ENCODE peak calls at places on chromosome 21, in four cellular contexts. U is upper lobe of right lung, F is small intestine, Z is IMR-90. I is an unnamed sample. For H3K9me3 and H3K4me1, the result is how much of the 10 kb centered on the place peaks cover.

GRCh38 chr21:39388038-39388810 is 39.3 kb upstream of the HMGN1 start:
- DNase-seq in U (peak), F (peak), Z (peak), I (peak)

GRCh38 chr21:8993284-8993942 is 1528.0 kb upstream of the TPTE start:
- DNase-seq in U (no peak), F (no peak), Z (no peak), I (no peak)

GRCh38 chr21:30924171-30924680 is 42.8 kb upstream of the KRTAP11-1 start:
- DNase-seq in U (no peak), F (no peak), Z (no peak), I (no peak)

GRCh38 chr21:28247454-28248020 is 745.1 kb downstream of the LTN1 start:
- DNase-seq in U (no peak), F (no peak), Z (no peak), I (no peak)

GRCh38 chr21:31741116-31741515 is 9.2 kb upstream of the SCAF4 start:
- DNase-seq in U (no peak), F (no peak), Z (no peak), I (no peak)

GRCh38 chr21:46425061-46425460 is 33.6 kb upstream of the DIP2A start:
- DNase-seq in U (no peak), F (no peak), Z (no peak), I (no peak)

GRCh38 chr21:29238052-29238966 is 60.4 kb upstream of the BACH1 start:
- DNase-seq in U (no peak), F (no peak), Z (peak), I (no peak)

GRCh38 chr21:43573921-43574320 is 85.4 kb downstream of the HSF2BP start:
- DNase-seq in U (no peak), F (no peak), Z (no peak), I (no peak)

GRCh38 chr21:33844104-33844889 is 71.3 kb downstream of the ATP5PO start:
- DNase-seq in U (no peak), F (no peak), Z (no peak), I (peak)

GRCh38 chr21:33402011-33402979 is 918 bp upstream of the IFNGR2 start:
- DNase-seq in U (peak), F (no peak), Z (peak), I (peak)

GRCh38 chr21:33259428-33259827 is 6.7 kb upstream of the IL10RB start:
- DNase-seq in U (no peak), F (no peak), Z (peak), I (no peak)

GRCh38 chr21:37176716-37177115 is 90.4 kb downstream of the VPS26C start:
- DNase-seq in U (no peak), F (no peak), Z (no peak), I (peak)

GRCh38 chr21:40553781-40554180 is 293.2 kb downstream of the DSCAM start:
- DNase-seq in U (no peak), F (no peak), Z (no peak), I (no peak)

GRCh38 chr21:40555129-40555528 is 291.8 kb downstream of the DSCAM start:
- DNase-seq in U (no peak), F (no peak), Z (no peak), I (no peak)

GRCh38 chr21:40556442-40556968 is 290.5 kb downstream of the DSCAM start:
- DNase-seq in U (no peak), F (no peak), Z (no peak), I (no peak)
- H3K9me3 ChIP-seq in U (under half), F (under half), Z (under half), I (under half)

GRCh38 chr21:44917446-44918106 is 3.1 kb downstream of the ITGB2 start:
- DNase-seq in U (no peak), F (no peak), Z (no peak), I (no peak)

GRCh38 chr21:44918581-44919033 is 2.1 kb downstream of the ITGB2 start:
- DNase-seq in U (peak), F (no peak), Z (no peak), I (no peak)

GRCh38 chr21:44919111-44919912 is 1.4 kb downstream of the ITGB2 start:
- DNase-seq in U (peak), F (no peak), Z (no peak), I (no peak)

GRCh38 chr21:44916965-44917364 is 3.7 kb downstream of the ITGB2 start:
- DNase-seq in U (no peak), F (no peak), Z (no peak), I (no peak)

DNA sequence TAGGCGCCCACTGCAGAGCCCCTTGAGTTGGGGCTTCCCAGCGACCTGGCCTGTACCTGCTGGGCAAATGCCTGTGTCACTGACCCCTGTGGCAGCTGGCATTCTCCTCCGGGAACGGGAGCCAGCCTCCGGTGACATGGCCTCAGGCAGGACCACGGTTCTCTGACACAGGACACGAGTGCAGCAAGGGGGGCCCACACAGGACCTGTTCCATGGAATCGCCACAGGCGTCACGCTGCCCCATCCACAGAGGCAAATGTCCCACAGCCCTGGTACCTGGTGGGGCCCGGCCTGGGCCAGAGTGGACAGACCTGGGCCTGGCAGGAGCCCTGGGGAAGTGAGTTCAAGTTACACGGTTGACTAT is 2.6 kb downstream of the ITGB2 start:
- DNase-seq in U (no peak), F (no peak), Z (no peak), I (no peak)
- H3K4me1 ChIP-seq in U (under half), F (under half), Z (under half), I (under half)

GRCh38 chr21:35226302-35226701 is 177.2 kb upstream of the RUNX1 start:
- DNase-seq in U (no peak), F (no peak), Z (peak), I (no peak)

GRCh38 chr21:35223480-35224156 is 174.5 kb upstream of the RUNX1 start:
- DNase-seq in U (no peak), F (no peak), Z (no peak), I (no peak)

GRCh38 chr21:35226960-35227741 is 178.0 kb upstream of the RUNX1 start:
- DNase-seq in U (no peak), F (peak), Z (no peak), I (no peak)

GRCh38 chr21:35227774-35228173 is 178.7 kb upstream of the RUNX1 start:
- DNase-seq in U (no peak), F (no peak), Z (no peak), I (no peak)

GRCh38 chr21:35225573-35225972 is 176.5 kb upstream of the RUNX1 start:
- DNase-seq in U (no peak), F (no peak), Z (no peak), I (no peak)
- H3K27ac ChIP-seq in U (no peak), F (no peak), Z (no peak), I (no peak)

GRCh38 chr21:27173052-27173451 is 206.2 kb upstream of the ADAMTS5 start:
- DNase-seq in U (no peak), F (no peak), Z (no peak), I (no peak)

GRCh38 chr21:27168084-27168483 is 201.2 kb upstream of the ADAMTS5 start:
- DNase-seq in U (no peak), F (no peak), Z (peak), I (no peak)

DNA sequence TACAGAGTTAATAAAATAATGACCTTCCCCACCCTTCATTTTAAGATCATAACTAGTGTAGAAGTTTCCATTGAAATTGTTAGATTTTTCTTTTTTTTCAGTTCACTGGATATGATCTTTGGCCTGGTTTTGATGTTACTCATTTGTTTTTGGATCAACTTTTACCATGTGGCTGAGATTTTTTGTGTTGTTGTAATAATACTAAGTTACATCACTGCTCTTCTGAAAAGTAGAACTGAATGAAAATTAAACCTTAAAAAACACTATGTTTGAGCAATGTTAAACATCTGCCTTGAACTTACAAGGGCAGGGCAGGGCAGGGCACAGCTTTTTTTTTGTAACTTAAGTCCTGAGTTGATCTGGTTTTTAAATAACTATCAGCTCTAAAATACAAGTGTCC is 204.8 kb upstream of the ADAMTS5 start:
- DNase-seq in U (no peak), F (no peak), Z (peak), I (no peak)
- H3K9me3 ChIP-seq in U (under half), F (under half), Z (under half), I (under half)

DNA sequence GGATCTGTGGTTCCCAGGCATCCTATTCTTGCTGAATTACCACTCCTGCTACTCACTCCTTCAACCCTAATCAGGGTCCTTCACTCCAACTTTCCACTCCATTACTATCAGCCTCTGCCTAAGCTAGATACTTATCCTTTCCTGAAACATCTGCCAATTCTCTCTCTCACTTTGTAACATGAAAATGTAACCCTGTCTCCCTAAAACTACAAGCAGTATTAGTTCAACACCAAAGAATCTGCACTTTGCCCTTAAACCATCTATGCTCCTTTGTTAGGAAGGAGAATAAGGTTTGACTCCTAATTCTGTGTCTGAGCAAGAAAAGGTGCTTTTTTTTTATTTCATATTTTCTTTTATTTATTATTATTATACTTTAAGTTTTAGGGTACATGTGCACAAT is 15.5 kb upstream of the CXADR start:
- DNase-seq in U (no peak), F (no peak), Z (no peak), I (no peak)
- H3K4me1 ChIP-seq in U (under half), F (under half), Z (under half), I (under half)

DNA sequence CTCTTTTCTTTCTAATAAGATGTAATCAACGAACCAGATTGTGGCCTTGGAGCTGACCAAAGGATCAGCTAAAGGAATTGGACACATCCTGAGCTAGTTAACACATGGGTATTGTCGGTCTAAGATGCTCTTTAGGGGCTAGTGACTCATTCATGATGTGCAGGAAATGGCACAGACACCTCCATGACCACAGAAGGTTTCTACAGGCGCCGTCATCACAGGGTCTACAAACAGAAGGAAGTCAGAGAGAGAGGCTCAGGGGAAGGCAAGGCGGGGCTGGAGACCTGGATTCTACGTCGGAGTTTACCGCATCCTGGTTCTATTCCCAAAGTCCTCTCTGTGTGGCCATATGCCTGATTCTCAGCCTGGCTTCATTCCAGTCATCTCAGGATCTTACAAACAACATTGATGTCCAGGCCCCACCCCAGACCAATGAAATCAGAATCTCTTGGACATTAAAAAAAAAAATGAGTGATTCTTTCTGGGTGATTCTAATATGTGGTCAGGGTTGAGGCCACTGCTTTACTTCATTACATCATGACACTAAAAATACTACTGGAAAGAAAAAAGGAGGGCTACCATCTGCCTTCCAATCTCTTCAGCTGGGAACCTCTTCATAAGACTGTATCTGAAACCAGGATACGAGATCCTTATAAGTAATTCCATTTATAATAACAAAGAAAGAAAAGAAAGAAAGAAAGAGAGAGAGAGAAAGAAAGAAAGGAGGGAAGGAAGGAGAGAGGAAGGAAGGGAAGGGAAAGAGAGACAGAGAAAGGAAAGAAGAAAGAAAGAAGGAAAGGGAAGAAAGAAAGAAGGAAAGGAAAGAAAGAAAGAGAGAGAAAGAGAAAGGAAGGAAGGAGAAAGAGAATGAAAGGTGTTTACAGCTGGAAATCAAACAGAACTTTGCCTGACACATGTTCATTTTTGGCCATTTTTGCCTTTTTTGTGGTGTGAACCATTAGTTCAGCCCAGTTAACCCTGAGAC is 11.6 kb upstream of the KCNJ15 start:
- DNase-seq in U (no peak), F (peak), Z (peak), I (no peak)
- H3K27ac ChIP-seq in U (no peak), F (no peak), Z (peak), I (no peak)

DNA sequence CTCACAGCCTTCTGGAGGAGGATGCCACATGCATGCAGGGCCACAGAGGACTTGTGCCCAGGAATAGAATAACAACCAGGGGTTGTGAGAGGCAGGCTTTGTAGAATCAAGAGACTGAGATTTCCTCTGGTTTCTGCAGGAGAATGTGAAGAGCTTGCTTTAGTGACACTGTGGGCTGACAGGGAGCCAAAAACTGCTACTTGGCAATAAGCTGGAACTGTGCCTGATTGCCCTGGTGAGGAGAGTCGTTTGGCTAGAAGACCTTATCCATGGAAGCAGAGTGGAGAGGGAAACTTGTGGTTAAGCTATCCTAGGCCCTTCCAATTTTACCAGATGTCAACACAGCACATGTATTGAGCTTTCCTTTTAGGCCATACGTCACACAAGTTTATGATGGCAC is 902.1 kb downstream of the MRPL39 start:
- DNase-seq in U (no peak), F (no peak), Z (no peak), I (no peak)
- H3K9me3 ChIP-seq in U (under half), F (under half), Z (under half), I (under half)